ENCODE peak calls at places on chromosomes 13 and 19, in nine cellular contexts. One of them, this sample, is unnamed.

GRCh38 chr13:80399340-80400163 is 58.6 kb upstream of the SPRY2 start:
- DNase-seq in DMS 273 treated with DMSO at 0.1 percent for 48 hours: no peak
- DNase-seq in Calu3: peak
- DNase-seq in fibroblast of lung: no peak
- DNase-seq in aorta: no peak
- DNase-seq in breast epithelium: no peak
- DNase-seq in hepatic stellate cell: no peak
- DNase-seq in dorsolateral prefrontal cortex: no peak
- DNase-seq in foreskin fibroblast: peak
- DNase-seq in this sample: no peak

GRCh38 chr13:60334310-60334709 is 62.7 kb upstream of the TDRD3 start:
- DNase-seq in DMS 273 treated with DMSO at 0.1 percent for 48 hours: no peak
- DNase-seq in Calu3: no peak
- DNase-seq in fibroblast of lung: no peak
- DNase-seq in aorta: no peak
- DNase-seq in breast epithelium: no peak
- DNase-seq in hepatic stellate cell: no peak
- DNase-seq in dorsolateral prefrontal cortex: no peak
- DNase-seq in foreskin fibroblast: no peak
- DNase-seq in this sample: no peak

GRCh38 chr13:50310734-50311133 is 295.5 kb downstream of the KCNRG start:
- DNase-seq in DMS 273 treated with DMSO at 0.1 percent for 48 hours: no peak
- DNase-seq in Calu3: no peak
- DNase-seq in fibroblast of lung: peak
- DNase-seq in aorta: no peak
- DNase-seq in breast epithelium: no peak
- DNase-seq in hepatic stellate cell: no peak
- DNase-seq in dorsolateral prefrontal cortex: no peak
- DNase-seq in foreskin fibroblast: no peak
- DNase-seq in this sample: no peak

GRCh38 chr19:30492581-30492980 is 120.4 kb downstream of the ZNF536 start:
- DNase-seq in DMS 273 treated with DMSO at 0.1 percent for 48 hours: no peak
- DNase-seq in Calu3: no peak
- DNase-seq in fibroblast of lung: no peak
- DNase-seq in aorta: no peak
- DNase-seq in breast epithelium: no peak
- DNase-seq in hepatic stellate cell: no peak
- DNase-seq in dorsolateral prefrontal cortex: no peak
- DNase-seq in foreskin fibroblast: no peak
- DNase-seq in this sample: no peak

GRCh38 chr19:52343548-52343947 is 7.5 kb downstream of the ZNF610 start:
- DNase-seq in DMS 273 treated with DMSO at 0.1 percent for 48 hours: no peak
- DNase-seq in Calu3: no peak
- DNase-seq in fibroblast of lung: peak
- DNase-seq in aorta: no peak
- DNase-seq in breast epithelium: peak
- DNase-seq in hepatic stellate cell: peak
- DNase-seq in dorsolateral prefrontal cortex: no peak
- DNase-seq in foreskin fibroblast: peak
- DNase-seq in this sample: no peak

GRCh38 chr13:30585748-30586262 is 31.9 kb upstream of the USPL1 start:
- DNase-seq in DMS 273 treated with DMSO at 0.1 percent for 48 hours: no peak
- DNase-seq in Calu3: no peak
- DNase-seq in fibroblast of lung: peak
- DNase-seq in aorta: no peak
- DNase-seq in breast epithelium: no peak
- DNase-seq in hepatic stellate cell: no peak
- DNase-seq in dorsolateral prefrontal cortex: no peak
- DNase-seq in foreskin fibroblast: peak
- DNase-seq in this sample: peak

GRCh38 chr19:45568732-45569131 is 15.9 kb downstream of the OPA3 start:
- DNase-seq in DMS 273 treated with DMSO at 0.1 percent for 48 hours: no peak
- DNase-seq in Calu3: peak
- DNase-seq in fibroblast of lung: peak
- DNase-seq in aorta: no peak
- DNase-seq in breast epithelium: no peak
- DNase-seq in hepatic stellate cell: no peak
- DNase-seq in dorsolateral prefrontal cortex: no peak
- DNase-seq in foreskin fibroblast: peak
- DNase-seq in this sample: peak

GRCh38 chr19:16593181-16593580 is 21.0 kb upstream of the SLC35E1 start:
- DNase-seq in DMS 273 treated with DMSO at 0.1 percent for 48 hours: no peak
- DNase-seq in Calu3: no peak
- DNase-seq in fibroblast of lung: no peak
- DNase-seq in aorta: no peak
- DNase-seq in breast epithelium: no peak
- DNase-seq in hepatic stellate cell: no peak
- DNase-seq in dorsolateral prefrontal cortex: no peak
- DNase-seq in foreskin fibroblast: no peak
- DNase-seq in this sample: no peak

GRCh38 chr13:36839281-36839680 is 20.3 kb downstream of the RFXAP start:
- DNase-seq in DMS 273 treated with DMSO at 0.1 percent for 48 hours: no peak
- DNase-seq in Calu3: no peak
- DNase-seq in fibroblast of lung: no peak
- DNase-seq in aorta: no peak
- DNase-seq in breast epithelium: no peak
- DNase-seq in hepatic stellate cell: no peak
- DNase-seq in dorsolateral prefrontal cortex: no peak
- DNase-seq in foreskin fibroblast: no peak
- DNase-seq in this sample: no peak

GRCh38 chr13:44715287-44716224 is 139.4 kb upstream of the TSC22D1 start:
- DNase-seq in DMS 273 treated with DMSO at 0.1 percent for 48 hours: no peak
- DNase-seq in Calu3: no peak
- DNase-seq in fibroblast of lung: peak
- DNase-seq in aorta: no peak
- DNase-seq in breast epithelium: no peak
- DNase-seq in hepatic stellate cell: no peak
- DNase-seq in dorsolateral prefrontal cortex: no peak
- DNase-seq in foreskin fibroblast: peak
- DNase-seq in this sample: no peak

GRCh38 chr13:41707192-41707858 is 250.0 kb downstream of the RGCC start:
- DNase-seq in DMS 273 treated with DMSO at 0.1 percent for 48 hours: no peak
- DNase-seq in Calu3: no peak
- DNase-seq in fibroblast of lung: no peak
- DNase-seq in aorta: no peak
- DNase-seq in breast epithelium: no peak
- DNase-seq in hepatic stellate cell: no peak
- DNase-seq in dorsolateral prefrontal cortex: no peak
- DNase-seq in foreskin fibroblast: no peak
- DNase-seq in this sample: no peak

GRCh38 chr13:104586010-104586746 is 1520.0 kb upstream of the SLC10A2 start:
- DNase-seq in DMS 273 treated with DMSO at 0.1 percent for 48 hours: no peak
- DNase-seq in Calu3: peak
- DNase-seq in fibroblast of lung: peak
- DNase-seq in aorta: no peak
- DNase-seq in breast epithelium: no peak
- DNase-seq in hepatic stellate cell: no peak
- DNase-seq in dorsolateral prefrontal cortex: no peak
- DNase-seq in foreskin fibroblast: peak
- DNase-seq in this sample: peak

GRCh38 chr13:33634526-33635111 is 183.3 kb upstream of the RFC3 start:
- DNase-seq in DMS 273 treated with DMSO at 0.1 percent for 48 hours: no peak
- DNase-seq in Calu3: no peak
- DNase-seq in fibroblast of lung: peak
- DNase-seq in aorta: no peak
- DNase-seq in breast epithelium: no peak
- DNase-seq in hepatic stellate cell: no peak
- DNase-seq in dorsolateral prefrontal cortex: peak
- DNase-seq in foreskin fibroblast: no peak
- DNase-seq in this sample: no peak

GRCh38 chr13:51067376-51068125 is 43.5 kb downstream of the C13orf42 start:
- DNase-seq in DMS 273 treated with DMSO at 0.1 percent for 48 hours: no peak
- DNase-seq in Calu3: no peak
- DNase-seq in fibroblast of lung: no peak
- DNase-seq in aorta: no peak
- DNase-seq in breast epithelium: no peak
- DNase-seq in hepatic stellate cell: no peak
- DNase-seq in dorsolateral prefrontal cortex: no peak
- DNase-seq in foreskin fibroblast: no peak
- DNase-seq in this sample: no peak

GRCh38 chr19:7739211-7739752 is 7.4 kb upstream of the CLEC4G start:
- DNase-seq in DMS 273 treated with DMSO at 0.1 percent for 48 hours: no peak
- DNase-seq in Calu3: no peak
- DNase-seq in fibroblast of lung: no peak
- DNase-seq in aorta: no peak
- DNase-seq in breast epithelium: no peak
- DNase-seq in hepatic stellate cell: no peak
- DNase-seq in dorsolateral prefrontal cortex: no peak
- DNase-seq in foreskin fibroblast: no peak
- DNase-seq in this sample: no peak

GRCh38 chr13:106513608-106514007 is 21.9 kb downstream of the EFNB2 start:
- DNase-seq in DMS 273 treated with DMSO at 0.1 percent for 48 hours: no peak
- DNase-seq in Calu3: no peak
- DNase-seq in fibroblast of lung: no peak
- DNase-seq in aorta: no peak
- DNase-seq in breast epithelium: no peak
- DNase-seq in hepatic stellate cell: no peak
- DNase-seq in dorsolateral prefrontal cortex: no peak
- DNase-seq in foreskin fibroblast: no peak
- DNase-seq in this sample: no peak

GRCh38 chr19:11699931-11700794 is 38.6 kb downstream of the ZNF823 start:
- DNase-seq in DMS 273 treated with DMSO at 0.1 percent for 48 hours: no peak
- DNase-seq in Calu3: peak
- DNase-seq in fibroblast of lung: peak
- DNase-seq in aorta: no peak
- DNase-seq in breast epithelium: no peak
- DNase-seq in hepatic stellate cell: peak
- DNase-seq in dorsolateral prefrontal cortex: no peak
- DNase-seq in foreskin fibroblast: peak
- DNase-seq in this sample: peak

GRCh38 chr19:58170860-58171259 is 12.0 kb upstream of the ZNF274 start:
- DNase-seq in DMS 273 treated with DMSO at 0.1 percent for 48 hours: no peak
- DNase-seq in Calu3: no peak
- DNase-seq in fibroblast of lung: peak
- DNase-seq in aorta: no peak
- DNase-seq in breast epithelium: no peak
- DNase-seq in hepatic stellate cell: no peak
- DNase-seq in dorsolateral prefrontal cortex: no peak
- DNase-seq in foreskin fibroblast: peak
- DNase-seq in this sample: peak

GRCh38 chr13:107375701-107376350 is 807.9 kb upstream of the ARGLU1 start:
- DNase-seq in DMS 273 treated with DMSO at 0.1 percent for 48 hours: no peak
- DNase-seq in Calu3: no peak
- DNase-seq in fibroblast of lung: peak
- DNase-seq in aorta: no peak
- DNase-seq in breast epithelium: no peak
- DNase-seq in hepatic stellate cell: no peak
- DNase-seq in dorsolateral prefrontal cortex: no peak
- DNase-seq in foreskin fibroblast: no peak
- DNase-seq in this sample: no peak

GRCh38 chr13:76271728-76272232 is 614.4 kb downstream of the KCTD12 start:
- DNase-seq in DMS 273 treated with DMSO at 0.1 percent for 48 hours: no peak
- DNase-seq in Calu3: no peak
- DNase-seq in fibroblast of lung: no peak
- DNase-seq in aorta: no peak
- DNase-seq in breast epithelium: no peak
- DNase-seq in hepatic stellate cell: no peak
- DNase-seq in dorsolateral prefrontal cortex: no peak
- DNase-seq in foreskin fibroblast: peak
- DNase-seq in this sample: no peak

GRCh38 chr13:31781064-31781463 is 41.7 kb downstream of the RXFP2 start:
- DNase-seq in DMS 273 treated with DMSO at 0.1 percent for 48 hours: no peak
- DNase-seq in Calu3: no peak
- DNase-seq in fibroblast of lung: peak
- DNase-seq in aorta: no peak
- DNase-seq in breast epithelium: no peak
- DNase-seq in hepatic stellate cell: no peak
- DNase-seq in dorsolateral prefrontal cortex: no peak
- DNase-seq in foreskin fibroblast: peak
- DNase-seq in this sample: no peak

GRCh38 chr13:97322740-97323342 is 100.7 kb downstream of the MBNL2 start:
- DNase-seq in DMS 273 treated with DMSO at 0.1 percent for 48 hours: no peak
- DNase-seq in Calu3: no peak
- DNase-seq in fibroblast of lung: peak
- DNase-seq in aorta: no peak
- DNase-seq in breast epithelium: no peak
- DNase-seq in hepatic stellate cell: no peak
- DNase-seq in dorsolateral prefrontal cortex: no peak
- DNase-seq in foreskin fibroblast: peak
- DNase-seq in this sample: no peak

GRCh38 chr19:52778811-52779210 is 7.8 kb downstream of the ZNF600 start:
- DNase-seq in DMS 273 treated with DMSO at 0.1 percent for 48 hours: no peak
- DNase-seq in Calu3: no peak
- DNase-seq in fibroblast of lung: no peak
- DNase-seq in aorta: no peak
- DNase-seq in breast epithelium: no peak
- DNase-seq in hepatic stellate cell: no peak
- DNase-seq in dorsolateral prefrontal cortex: no peak
- DNase-seq in foreskin fibroblast: no peak
- DNase-seq in this sample: no peak

GRCh38 chr19:49133621-49134454 is 14.5 kb downstream of the PPFIA3 start:
- DNase-seq in DMS 273 treated with DMSO at 0.1 percent for 48 hours: no peak
- DNase-seq in Calu3: peak
- DNase-seq in fibroblast of lung: peak
- DNase-seq in aorta: peak
- DNase-seq in breast epithelium: no peak
- DNase-seq in hepatic stellate cell: peak
- DNase-seq in dorsolateral prefrontal cortex: no peak
- DNase-seq in foreskin fibroblast: peak
- DNase-seq in this sample: no peak

GRCh38 chr19:13300421-13301030 is 150.3 kb downstream of the IER2 start:
- DNase-seq in DMS 273 treated with DMSO at 0.1 percent for 48 hours: no peak
- DNase-seq in Calu3: no peak
- DNase-seq in fibroblast of lung: no peak
- DNase-seq in aorta: no peak
- DNase-seq in breast epithelium: no peak
- DNase-seq in hepatic stellate cell: no peak
- DNase-seq in dorsolateral prefrontal cortex: no peak
- DNase-seq in foreskin fibroblast: no peak
- DNase-seq in this sample: no peak

GRCh38 chr19:51703655-51704515 is 10.8 kb downstream of the SPACA6 start:
- DNase-seq in DMS 273 treated with DMSO at 0.1 percent for 48 hours: peak
- DNase-seq in Calu3: peak
- DNase-seq in fibroblast of lung: peak
- DNase-seq in aorta: peak
- DNase-seq in breast epithelium: peak
- DNase-seq in hepatic stellate cell: peak
- DNase-seq in dorsolateral prefrontal cortex: peak
- DNase-seq in foreskin fibroblast: peak
- DNase-seq in this sample: peak

GRCh38 chr13:24725379-24725778 is 38.6 kb upstream of the RNF17 start:
- DNase-seq in DMS 273 treated with DMSO at 0.1 percent for 48 hours: no peak
- DNase-seq in Calu3: no peak
- DNase-seq in fibroblast of lung: no peak
- DNase-seq in aorta: no peak
- DNase-seq in breast epithelium: no peak
- DNase-seq in hepatic stellate cell: no peak
- DNase-seq in dorsolateral prefrontal cortex: no peak
- DNase-seq in foreskin fibroblast: no peak
- DNase-seq in this sample: no peak

GRCh38 chr19:8441725-8442544 is 2.8 kb upstream of the HNRNPM start:
- DNase-seq in DMS 273 treated with DMSO at 0.1 percent for 48 hours: no peak
- DNase-seq in Calu3: no peak
- DNase-seq in fibroblast of lung: no peak
- DNase-seq in aorta: peak
- DNase-seq in breast epithelium: peak
- DNase-seq in hepatic stellate cell: no peak
- DNase-seq in dorsolateral prefrontal cortex: no peak
- DNase-seq in foreskin fibroblast: peak
- DNase-seq in this sample: no peak

GRCh38 chr13:93079294-93079693 is 147.3 kb upstream of the GPC6 start:
- DNase-seq in DMS 273 treated with DMSO at 0.1 percent for 48 hours: no peak
- DNase-seq in Calu3: no peak
- DNase-seq in fibroblast of lung: peak
- DNase-seq in aorta: no peak
- DNase-seq in breast epithelium: no peak
- DNase-seq in hepatic stellate cell: no peak
- DNase-seq in dorsolateral prefrontal cortex: no peak
- DNase-seq in foreskin fibroblast: peak
- DNase-seq in this sample: no peak

GRCh38 chr19:14433454-14434156 is 499 bp downstream of the PKN1 start:
- DNase-seq in DMS 273 treated with DMSO at 0.1 percent for 48 hours: no peak
- DNase-seq in Calu3: peak
- DNase-seq in fibroblast of lung: no peak
- DNase-seq in aorta: no peak
- DNase-seq in breast epithelium: no peak
- DNase-seq in hepatic stellate cell: no peak
- DNase-seq in dorsolateral prefrontal cortex: no peak
- DNase-seq in foreskin fibroblast: peak
- DNase-seq in this sample: no peak

GRCh38 chr19:31938675-31939074 is 406.7 kb upstream of the ZNF507 start:
- DNase-seq in DMS 273 treated with DMSO at 0.1 percent for 48 hours: no peak
- DNase-seq in Calu3: no peak
- DNase-seq in fibroblast of lung: peak
- DNase-seq in aorta: no peak
- DNase-seq in breast epithelium: no peak
- DNase-seq in hepatic stellate cell: no peak
- DNase-seq in dorsolateral prefrontal cortex: no peak
- DNase-seq in foreskin fibroblast: no peak
- DNase-seq in this sample: no peak

This sample was measured in RCC 7860.